ENCODE peak calls at places on chromosomes 1 and 21, in ten cellular contexts. U is tibial artery; I is thoracic aorta; G is adipocyte; D is CD8-positive, alpha-beta memory T cell; E is ovary; N is left ventricle myocardium inferior; H is vagina; K is psoas muscle; B is right cardiac atrium. X is an unnamed sample.

GRCh38 chr21:38286739-38287426 is 30.1 kb downstream of the KCNJ15 start:
- DNase-seq in I (no peak), K (no peak), B (no peak), E (no peak), H (no peak), N (no peak), G (no peak), U (no peak), D (no peak), X (no peak)

GRCh38 chr1:226764533-226764932 is 25.5 kb upstream of the ITPKB start:
- DNase-seq in G (no peak), B (no peak), K (no peak), N (no peak), H (no peak), I (no peak), D (no peak), U (no peak), E (no peak), X (no peak)

GRCh38 chr1:200157718-200158117 is 130.2 kb downstream of the NR5A2 start:
- DNase-seq in D (no peak), K (no peak), B (no peak), U (no peak), I (no peak), E (no peak), G (no peak), N (no peak), H (no peak), X (no peak)

GRCh38 chr1:178536844-178537371 is 24.0 kb downstream of the TEX35 start:
- DNase-seq in N (peak; percentile 71), D (no peak), U (peak; percentile 56), E (peak; percentile 69), I (no peak), B (peak; percentile 70), G (peak; percentile 79), K (peak; percentile 62), H (peak; percentile 88), X (peak; percentile 98)

GRCh38 chr1:6208723-6209660 is 3.1 kb downstream of the RNF207 start:
- DNase-seq in G (peak; percentile 74), U (no peak), N (peak; percentile 56), E (no peak), H (no peak), B (peak; percentile 53), D (no peak), I (no peak), K (peak; percentile 56), X (no peak)

GRCh38 chr1:238647877-238648276 is 738.5 kb upstream of the CHRM3 start:
- DNase-seq in U (no peak), H (no peak), G (peak; percentile 95), N (no peak), B (no peak), I (no peak), E (no peak), K (no peak), D (no peak), X (peak; percentile 89)

GRCh38 chr1:6329392-6329791 is 64.2 kb downstream of the ACOT7 start:
- DNase-seq in N (no peak), I (no peak), D (no peak), G (no peak), U (no peak), B (no peak), E (no peak), K (no peak), H (no peak), X (no peak)

GRCh38 chr1:44511769-44512168 is 106.7 kb downstream of the RNF220 start:
- DNase-seq in N (no peak), B (no peak), G (peak; percentile 8), U (no peak), D (no peak), K (no peak), I (no peak), H (no peak), E (no peak), X (no peak)

GRCh38 chr1:76426606-76427005 is 352.1 kb downstream of the ST6GALNAC3 start:
- DNase-seq in K (no peak), N (no peak), E (no peak), B (no peak), D (no peak), I (no peak), H (no peak), G (peak; percentile 20), U (no peak), X (no peak)

GRCh38 chr1:53862507-53862906 is 24.4 kb upstream of the NDC1 start:
- DNase-seq in H (no peak), I (no peak), D (no peak), K (no peak), N (no peak), G (no peak), U (no peak), B (no peak), E (no peak), X (no peak)

GRCh38 chr21:42703173-42703908 is 49.9 kb downstream of the PDE9A start:
- DNase-seq in U (no peak), N (no peak), I (no peak), K (no peak), H (no peak), E (no peak), B (no peak), G (no peak), D (no peak), X (no peak)
- H3K27me3 ChIP-seq in U (peaks cover 10% of the 10 kb centered on the region), N (peaks cover 36% of the 10 kb centered on the region), I (no peaks in the 10 kb centered on the region), K (no peaks in the 10 kb centered on the region), H (no peaks in the 10 kb centered on the region), E (no peaks in the 10 kb centered on the region), B (no peaks in the 10 kb centered on the region), G (peaks cover 12% of the 10 kb centered on the region), D (no peaks in the 10 kb centered on the region), X (peaks cover 2% of the 10 kb centered on the region)

GRCh38 chr1:119004781-119005180 is 16.6 kb upstream of the TBX15 start:
- DNase-seq in K (no peak), H (peak; percentile 77), I (no peak), B (no peak), D (no peak), N (no peak), G (no peak), E (no peak), U (no peak), X (no peak)
- H3K27me3 ChIP-seq in K (no peaks in the 10 kb centered on the region), H (peaks cover 13% of the 10 kb centered on the region), I (peaks cover 15% of the 10 kb centered on the region), B (no peaks in the 10 kb centered on the region), D (peaks cover 56% of the 10 kb centered on the region), N (peaks cover 99% of the 10 kb centered on the region), G (peaks cover 17% of the 10 kb centered on the region), E (no peaks in the 10 kb centered on the region), U (peaks cover 31% of the 10 kb centered on the region), X (peaks cover 6% of the 10 kb centered on the region)

GRCh38 chr1:153958111-153958960 is at the start of gene CRTC2:
- DNase-seq in N (peak; percentile 99), U (peak; percentile 99), B (peak; percentile 99), H (peak; percentile 99), K (peak; percentile 99), I (peak; percentile 99), D (peak; percentile 95), E (peak; percentile 99), G (peak; percentile 99), X (peak; percentile 95)

GRCh38 chr1:153957744-153958110 is 685 bp downstream of the CRTC2 start:
- DNase-seq in B (no peak), N (no peak), H (no peak), I (no peak), E (no peak), K (no peak), U (no peak), G (peak; percentile 54), D (peak; percentile 63), X (no peak)

GRCh38 chr1:153960206-153960605 is 1.8 kb upstream of the CRTC2 start:
- DNase-seq in K (no peak), D (no peak), U (no peak), B (no peak), H (no peak), I (no peak), G (no peak), N (no peak), E (no peak), X (no peak)

GRCh38 chr1:153959454-153959853 is 1.0 kb upstream of the CRTC2 start:
- DNase-seq in G (no peak), U (no peak), E (no peak), B (no peak), H (no peak), N (no peak), K (no peak), I (no peak), D (no peak), X (no peak)

DNA sequence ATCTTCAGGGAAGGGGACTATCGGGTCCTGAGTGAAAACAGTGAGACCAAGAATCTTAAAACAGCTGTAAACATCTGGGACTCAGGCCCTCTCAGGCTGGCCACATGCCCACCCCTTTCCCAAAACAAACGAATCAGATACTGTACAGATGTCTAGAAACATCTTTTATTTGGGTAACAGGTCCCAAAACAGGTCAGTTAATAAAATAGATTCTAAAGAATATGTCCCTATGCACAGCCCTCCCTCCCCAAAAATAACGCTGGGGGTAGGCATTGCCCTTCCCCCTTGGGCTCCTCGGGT is 499 bp upstream of the CRTC2 start:
- DNase-seq in H (no peak), E (peak; percentile 66), G (no peak), I (no peak), D (no peak), K (peak; percentile 41), U (no peak), B (no peak), N (no peak), X (no peak)
- H3K27me3 ChIP-seq in H (no peaks in the 10 kb centered on the region), E (no peaks in the 10 kb centered on the region), G (no peaks in the 10 kb centered on the region), I (no peaks in the 10 kb centered on the region), D (no peaks in the 10 kb centered on the region), K (no peaks in the 10 kb centered on the region), U (no peaks in the 10 kb centered on the region), B (no peaks in the 10 kb centered on the region), N (no peaks in the 10 kb centered on the region), X (no peaks in the 10 kb centered on the region)

GRCh38 chr1:221497051-221497450 is 244.8 kb downstream of the DUSP10 start:
- DNase-seq in H (no peak), B (no peak), E (no peak), I (no peak), G (no peak), U (no peak), K (no peak), N (no peak), D (no peak), X (no peak)
- H3K27me3 ChIP-seq in H (no peaks in the 10 kb centered on the region), B (no peaks in the 10 kb centered on the region), E (no peaks in the 10 kb centered on the region), I (no peaks in the 10 kb centered on the region), G (no peaks in the 10 kb centered on the region), U (no peaks in the 10 kb centered on the region), K (no peaks in the 10 kb centered on the region), N (no peaks in the 10 kb centered on the region), D (no peaks in the 10 kb centered on the region), X (no peaks in the 10 kb centered on the region)

X was measured in BJ.